ENCODE peak calls at places on chromosome 19, in six cellular contexts. T is Panc1, V is thoracic aorta, Q is mesenchymal stem cell, B is tibial artery, J is heart left ventricle. S is an unnamed sample.

GRCh38 chr19:53532362-53532761 is 5.6 kb upstream of the ZNF331 start:
- DNase-seq in T (no peak), V (no peak), Q (no peak), B (no peak), J (no peak), S (no peak)

GRCh38 chr19:36997843-36998235 is 80.4 kb upstream of the ZNF420 start:
- DNase-seq in T (no peak), V (no peak), Q (no peak), B (no peak), J (no peak), S (no peak)

GRCh38 chr19:45097776-45098520 is 5.0 kb downstream of the PPP1R37 start:
- DNase-seq in T (peak; percentile 65), V (no peak), Q (peak; percentile 97), B (peak; percentile 66), J (no peak), S (no peak)

GRCh38 chr19:3151563-3152430 is 16.0 kb downstream of the GNA15 start:
- DNase-seq in T (no peak), V (no peak), Q (peak; percentile 53), B (no peak), J (no peak), S (no peak)

GRCh38 chr19:41926028-41926860 is 2.0 kb downstream of the ERFL start:
- DNase-seq in T (no peak), V (no peak), Q (no peak), B (no peak), J (no peak), S (no peak)

GRCh38 chr19:23996549-23996948 is 81.9 kb downstream of the ZNF726 start:
- DNase-seq in T (no peak), V (no peak), Q (no peak), B (no peak), J (no peak), S (no peak)

GRCh38 chr19:35846038-35846668 is 6.2 kb downstream of the NPHS1 start:
- DNase-seq in T (no peak), V (no peak), Q (peak; percentile 8), B (no peak), J (no peak), S (no peak)

GRCh38 chr19:16659464-16659831 is 496 bp downstream of the SMIM7 start:
- DNase-seq in T (no peak), V (no peak), Q (no peak), B (no peak), J (no peak), S (no peak)

GRCh38 chr19:35006342-35006998 is 6.3 kb downstream of the GRAMD1A start:
- DNase-seq in T (peak; percentile 39), V (no peak), Q (peak; percentile 20), B (no peak), J (no peak), S (no peak)

GRCh38 chr19:4969772-4970531 is 1.0 kb downstream of the KDM4B start:
- DNase-seq in T (no peak), V (no peak), Q (peak; percentile 65), B (no peak), J (no peak), S (no peak)

GRCh38 chr19:16397791-16398529 is 73.3 kb downstream of the KLF2 start:
- DNase-seq in T (no peak), V (no peak), Q (no peak), B (peak; percentile 60), J (no peak), S (no peak)

GRCh38 chr19:6235031-6235951 is 44.5 kb downstream of the MLLT1 start:
- DNase-seq in T (no peak), V (no peak), Q (no peak), B (no peak), J (no peak), S (no peak)

GRCh38 chr19:5913739-5914357 is at the start of gene CAPS:
- DNase-seq in T (no peak), V (no peak), Q (no peak), B (peak; percentile 42), J (no peak), S (peak; percentile 21)

GRCh38 chr19:36032251-36033104 is at the start of gene CLIP3:
- DNase-seq in T (no peak), V (no peak), Q (peak; percentile 73), B (peak; percentile 62), J (peak; percentile 87), S (no peak)

GRCh38 chr19:43432866-43433673 is 18.4 kb downstream of the TEX101 start:
- DNase-seq in T (no peak), V (no peak), Q (peak; percentile 47), B (peak; percentile 39), J (peak; percentile 68), S (no peak)

GRCh38 chr19:13952154-13953020 is at the start of gene DCAF15:
- DNase-seq in T (peak; percentile 95), V (peak; percentile 97), Q (peak; percentile 100), B (peak; percentile 99), J (peak; percentile 99), S (peak; percentile 98)

GRCh38 chr19:34345934-34346333 is 19.1 kb upstream of the GPI start:
- DNase-seq in T (peak; percentile 42), V (no peak), Q (peak; percentile 74), B (peak; percentile 58), J (no peak), S (peak; percentile 75)

GRCh38 chr19:12767150-12767549 is 8.2 kb downstream of the HOOK2 start:
- DNase-seq in T (no peak), V (no peak), Q (no peak), B (no peak), J (no peak), S (no peak)

GRCh38 chr19:43784981-43785808 is 4.4 kb upstream of the KCNN4 start:
- DNase-seq in T (peak; percentile 80), V (no peak), Q (peak; percentile 79), B (no peak), J (no peak), S (no peak)

DNA sequence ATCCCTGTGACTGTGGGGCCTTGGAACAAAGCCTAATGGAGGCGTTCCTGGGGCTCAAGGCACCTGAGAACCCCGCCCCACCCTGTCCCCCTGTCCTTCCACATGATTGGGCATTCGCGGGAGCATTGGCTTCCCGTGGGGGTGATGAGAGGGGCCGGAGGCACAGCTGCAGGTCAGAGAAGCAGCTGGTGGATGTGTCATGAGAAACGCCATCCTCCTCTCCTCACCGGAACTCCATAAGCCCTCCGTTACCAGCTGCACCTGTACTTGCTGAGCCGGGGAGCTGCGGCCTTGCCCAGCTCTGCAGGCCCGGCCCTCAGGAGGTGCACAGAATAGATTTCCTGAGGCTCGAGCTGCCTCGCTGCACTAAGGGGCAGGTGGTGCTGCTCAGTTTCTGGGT is 42.0 kb downstream of the CAPN12 start:
- DNase-seq in T (no peak), V (no peak), Q (no peak), B (no peak), J (no peak), S (no peak)
- H3K4me1 ChIP-seq in T (peaks cover 88% of the 10 kb centered on the region), V (peaks cover 43% of the 10 kb centered on the region), Q (peaks cover 64% of the 10 kb centered on the region), B (peaks cover 93% of the 10 kb centered on the region), J (peaks cover 67% of the 10 kb centered on the region), S (peaks cover 21% of the 10 kb centered on the region)

GRCh38 chr19:58400916-58401824 is 5.7 kb downstream of the RNF225 start:
- DNase-seq in T (peak; percentile 96), V (peak; percentile 97), Q (peak; percentile 99), B (peak; percentile 100), J (peak; percentile 100), S (peak; percentile 97)
- H3K4me1 ChIP-seq in T (peaks cover 26% of the 10 kb centered on the region), V (peaks cover 7% of the 10 kb centered on the region), Q (peaks cover 14% of the 10 kb centered on the region), B (peaks cover 16% of the 10 kb centered on the region), J (peaks cover 6% of the 10 kb centered on the region), S (peaks cover 11% of the 10 kb centered on the region)

DNA sequence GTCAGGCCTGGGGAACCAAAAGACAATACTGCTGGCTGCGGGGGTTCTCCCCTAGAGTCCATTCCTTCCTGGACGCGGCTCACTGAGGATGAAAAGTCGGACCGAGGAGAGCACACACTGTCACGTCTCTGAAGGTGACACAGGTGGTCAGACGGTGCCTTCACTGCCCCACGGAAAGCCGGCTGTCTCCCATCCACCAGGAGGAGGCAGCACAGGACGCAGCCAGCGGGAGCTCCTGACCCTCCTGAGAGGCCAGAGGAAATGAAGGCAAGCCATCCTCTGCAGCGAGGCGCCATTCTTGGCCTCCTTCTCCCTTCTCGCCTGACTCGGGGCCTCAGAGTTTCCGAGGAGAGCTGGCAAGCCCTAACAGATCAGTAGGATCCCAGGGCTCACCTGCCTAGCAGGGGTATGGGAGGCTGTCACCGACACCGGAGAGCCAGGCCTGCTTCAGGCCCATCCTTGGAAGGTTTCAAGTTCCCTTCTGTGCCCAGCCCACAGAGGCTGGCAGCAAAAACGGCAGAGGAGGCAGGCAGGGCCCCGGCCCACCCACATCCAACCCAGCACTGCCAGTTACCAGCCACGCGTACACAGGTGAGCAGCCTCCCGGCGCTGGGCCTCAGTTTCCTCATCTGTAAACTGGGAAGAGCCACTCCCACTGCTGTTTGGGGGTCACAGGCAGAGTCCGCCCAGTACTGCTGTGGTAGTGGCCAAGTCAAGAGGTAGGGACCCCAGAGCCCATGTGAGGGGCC is 4.5 kb downstream of the REXO1 start:
- DNase-seq in T (no peak), V (no peak), Q (no peak), B (no peak), J (no peak), S (no peak)
- H3K4me1 ChIP-seq in T (peaks cover 54% of the 10 kb centered on the region), V (peaks cover 22% of the 10 kb centered on the region), Q (peaks cover 33% of the 10 kb centered on the region), B (peaks cover 51% of the 10 kb centered on the region), J (peaks cover 56% of the 10 kb centered on the region), S (peaks cover 62% of the 10 kb centered on the region)

DNA sequence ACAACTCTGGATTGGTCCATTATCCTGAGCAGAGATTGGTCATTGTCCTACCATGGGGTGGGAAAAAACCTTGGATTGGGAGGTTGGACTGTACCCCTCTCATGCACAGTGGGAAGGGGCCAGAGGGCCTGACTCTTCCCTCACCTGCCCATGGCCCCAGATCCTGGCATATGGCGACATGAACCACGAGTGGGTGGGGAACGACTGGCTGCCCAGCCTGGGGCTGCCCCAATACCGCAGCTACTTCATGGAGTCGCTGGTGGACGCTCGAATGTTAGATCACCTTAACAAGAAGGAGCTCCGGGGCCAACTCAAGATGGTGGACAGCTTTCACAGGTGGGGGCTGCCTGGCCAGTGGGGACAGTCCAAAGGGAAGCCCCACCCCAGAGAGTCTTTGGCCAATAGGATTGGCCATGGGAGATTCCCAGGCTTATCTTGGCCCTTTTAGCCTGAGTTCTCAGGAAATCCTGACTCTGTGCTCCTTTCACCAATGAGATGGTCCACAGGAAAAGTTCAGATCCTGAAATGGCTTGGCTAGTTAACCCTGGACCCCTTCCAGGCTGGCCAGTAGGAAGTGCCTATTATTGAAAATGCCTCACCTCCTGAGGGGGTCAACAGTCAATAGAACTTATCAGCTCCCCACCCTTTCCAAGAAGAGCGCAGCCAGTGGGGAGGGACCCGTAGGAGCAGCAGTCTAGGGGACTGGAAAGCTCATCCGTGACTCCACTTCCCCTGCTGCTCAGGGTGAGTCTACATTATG is 7.1 kb downstream of the HRC start:
- DNase-seq in T (no peak), V (no peak), Q (no peak), B (no peak), J (peak; percentile 60), S (no peak)
- H3K4me1 ChIP-seq in T (no peaks in the 10 kb centered on the region), V (peaks cover 22% of the 10 kb centered on the region), Q (peaks cover 33% of the 10 kb centered on the region), B (peaks cover 35% of the 10 kb centered on the region), J (peaks cover 27% of the 10 kb centered on the region), S (peaks cover 22% of the 10 kb centered on the region)

S was measured in keratinocyte.